ENCODE peak calls at places on chromosome 15, in ten cellular contexts. S, Y, C, G, U, B, Z, X, M and E are unnamed samples. For H3K4me1, the result is how much of the 10 kb centered on the place peaks cover.

GRCh38 chr15:84752700-84753099 is 4.3 kb downstream of the ZNF592 start:
- DNase-seq in C (peak), Y (no peak), B (no peak), G (no peak), Z (no peak), X (no peak), U (no peak), S (no peak), M (no peak), E (no peak)

GRCh38 chr15:85755942-85756341 is 38.8 kb downstream of the KLHL25 start:
- DNase-seq in M (no peak), C (no peak), X (no peak), G (no peak), Z (peak), S (peak), B (peak), U (no peak), Y (no peak), E (no peak)

GRCh38 chr15:66923438-66923881 is 141.9 kb upstream of the SMAD3 start:
- DNase-seq in X (peak), Z (no peak), C (peak), B (no peak), G (peak), S (no peak), U (no peak), M (no peak), Y (peak), E (peak)

GRCh38 chr15:78035319-78035718 is 42.2 kb downstream of the TBC1D2B start:
- DNase-seq in X (peak), B (peak), Y (no peak), C (no peak), U (no peak), Z (no peak), S (peak), G (no peak), M (peak), E (no peak)

GRCh38 chr15:95296626-95297025 is 1033.9 kb upstream of the NR2F2 start:
- DNase-seq in C (no peak), B (no peak), Y (no peak), Z (no peak), G (no peak), M (no peak), U (no peak), S (no peak), X (no peak), E (no peak)

GRCh38 chr15:77499087-77499765 is 78.5 kb downstream of the HMG20A start:
- DNase-seq in M (no peak), X (no peak), S (no peak), Y (no peak), B (no peak), G (no peak), Z (no peak), C (peak), U (no peak), E (no peak)

GRCh38 chr15:84785053-84785452 is 32.1 kb upstream of the ALPK3 start:
- DNase-seq in M (no peak), C (no peak), G (no peak), Z (no peak), B (no peak), S (no peak), X (no peak), U (no peak), Y (no peak), E (no peak)

GRCh38 chr15:55546718-55547117 is 38.7 kb upstream of the DNAAF4 start:
- DNase-seq in G (no peak), S (no peak), Y (no peak), U (no peak), Z (no peak), M (no peak), X (no peak), B (no peak), C (no peak), E (no peak)

GRCh38 chr15:48516125-48516524 is 129.4 kb downstream of the FBN1 start:
- DNase-seq in C (no peak), X (no peak), B (no peak), S (no peak), Y (no peak), U (no peak), G (no peak), M (no peak), Z (no peak), E (no peak)

GRCh38 chr15:88744548-88745020 is 58.7 kb upstream of the ACAN start:
- DNase-seq in B (no peak), G (peak), X (no peak), U (no peak), M (no peak), Y (no peak), Z (no peak), C (no peak), S (no peak), E (no peak)

DNA sequence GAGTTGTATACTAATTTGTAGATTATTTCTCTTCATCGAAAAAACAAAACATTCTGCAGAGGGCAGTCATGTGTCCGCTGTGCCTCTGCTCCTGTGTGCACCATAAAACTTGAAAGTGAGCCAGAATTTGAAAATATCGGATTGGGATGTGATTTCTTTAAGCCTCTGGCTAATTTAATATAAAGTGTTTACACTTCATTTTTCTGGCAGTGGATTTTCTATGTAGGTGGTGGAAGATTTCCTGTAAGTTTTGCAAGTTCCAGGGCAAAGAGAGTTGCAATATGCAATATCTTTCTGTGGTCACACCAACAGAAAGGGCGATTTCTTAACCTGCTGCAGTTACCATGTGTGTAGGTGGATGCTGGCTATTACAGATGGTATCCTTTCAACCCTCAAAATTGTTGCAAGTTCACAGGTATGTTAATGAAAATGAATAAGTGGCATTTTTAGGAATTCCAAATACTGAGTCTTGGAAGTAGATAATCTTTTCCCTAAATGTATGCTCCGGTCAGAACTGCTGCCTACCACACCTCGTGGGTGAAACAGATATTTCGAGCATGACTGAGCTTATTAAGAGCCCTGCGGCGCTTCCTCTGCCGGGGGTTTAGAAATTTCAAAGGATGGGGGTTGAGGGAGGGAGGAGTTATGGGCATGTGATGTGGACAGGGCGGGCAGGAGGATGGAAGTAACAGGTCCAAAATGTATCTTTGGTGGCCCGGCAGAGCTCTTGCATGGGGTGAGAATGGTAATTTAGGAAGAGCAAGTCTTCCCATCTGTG is 134.0 kb downstream of the PGPEP1L start:
- DNase-seq in Y (no peak), Z (no peak), C (peak), S (peak), G (no peak), X (no peak), B (no peak), M (no peak), U (no peak), E (no peak)
- H3K27ac ChIP-seq in Y (no peak), Z (no peak), C (peak), S (no peak), G (peak), X (peak), B (no peak), M (peak), U (peak), E (no peak)

DNA sequence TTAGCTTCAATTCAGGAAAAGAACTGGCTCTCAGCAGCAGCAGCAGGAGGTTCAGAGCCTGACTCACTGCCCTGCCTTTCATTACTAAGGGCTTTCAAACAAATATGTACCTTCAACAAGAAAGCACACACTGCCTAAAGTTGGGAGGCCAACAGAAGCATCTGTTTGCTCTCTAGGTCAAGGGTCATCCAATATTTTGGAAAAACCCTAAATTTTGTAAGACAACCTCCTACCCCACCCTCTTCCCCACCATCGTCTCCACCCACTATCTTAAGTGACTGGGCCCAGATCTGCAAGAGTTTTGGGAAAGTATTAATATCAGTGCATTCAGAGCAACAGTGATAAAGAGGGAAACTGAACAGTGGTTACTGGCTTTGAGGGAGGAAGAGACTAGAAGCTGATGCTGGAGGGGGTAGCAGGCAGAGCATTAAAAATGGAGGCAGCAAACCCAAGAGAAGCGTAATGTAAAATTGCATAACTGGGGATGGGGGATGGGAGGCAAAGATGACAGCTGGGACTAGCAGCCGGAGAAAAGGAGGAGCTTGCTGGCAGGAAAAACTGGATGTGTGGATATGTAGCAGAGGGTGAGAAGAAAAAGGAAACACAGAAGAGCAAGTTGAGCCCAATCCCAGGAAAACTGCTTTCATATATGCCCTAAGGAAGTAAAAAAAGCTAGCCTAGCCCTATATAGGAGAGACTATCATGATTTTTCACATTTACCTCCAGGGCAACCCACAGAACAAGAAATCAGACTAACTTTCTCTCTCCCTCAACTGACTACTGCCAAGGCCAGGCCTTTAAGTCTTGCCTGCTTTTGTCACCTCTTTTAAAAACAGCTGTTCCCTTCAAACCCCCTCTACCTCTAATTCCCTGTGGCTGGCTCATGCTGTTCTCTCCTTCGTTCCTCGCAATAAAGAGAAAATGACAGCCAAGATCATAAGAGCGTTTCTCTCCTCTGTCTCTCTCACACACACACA is 31.5 kb downstream of the NPTN start:
- DNase-seq in S (peak), B (peak), Z (no peak), G (peak), U (peak), X (no peak), C (peak), M (peak), Y (no peak), E (peak)
- H3K4me1 ChIP-seq in S (under half), B (under half), Z (half or more), G (half or more), U (half or more), X (half or more), C (half or more), M (under half), Y (under half), E (under half)

GRCh38 chr15:101243420-101243819 is 8.4 kb downstream of the CHSY1 start:
- DNase-seq in B (no peak), S (no peak), G (no peak), Z (no peak), U (no peak), X (peak), M (no peak), C (no peak), Y (no peak), E (no peak)

GRCh38 chr15:101242160-101242998 is 9.5 kb downstream of the CHSY1 start:
- DNase-seq in B (no peak), M (no peak), U (no peak), X (peak), C (peak), G (no peak), Z (no peak), Y (peak), S (peak), E (peak)

GRCh38 chr15:101242999-101243336 is 8.9 kb downstream of the CHSY1 start:
- DNase-seq in M (no peak), S (no peak), B (no peak), X (peak), Z (no peak), G (no peak), U (no peak), Y (no peak), C (no peak), E (no peak)

GRCh38 chr15:101244889-101245668 is 6.8 kb downstream of the CHSY1 start:
- DNase-seq in U (no peak), S (no peak), X (no peak), Z (no peak), C (no peak), Y (no peak), G (no peak), B (no peak), M (no peak), E (no peak)

GRCh38 chr15:101244039-101244781 is 7.6 kb downstream of the CHSY1 start:
- DNase-seq in Z (no peak), U (no peak), M (no peak), C (no peak), B (no peak), G (no peak), S (no peak), Y (no peak), X (no peak), E (no peak)
- H3K27ac ChIP-seq in Z (no peak), U (peak), M (no peak), C (no peak), B (no peak), G (peak), S (no peak), Y (no peak), X (no peak), E (no peak)

DNA sequence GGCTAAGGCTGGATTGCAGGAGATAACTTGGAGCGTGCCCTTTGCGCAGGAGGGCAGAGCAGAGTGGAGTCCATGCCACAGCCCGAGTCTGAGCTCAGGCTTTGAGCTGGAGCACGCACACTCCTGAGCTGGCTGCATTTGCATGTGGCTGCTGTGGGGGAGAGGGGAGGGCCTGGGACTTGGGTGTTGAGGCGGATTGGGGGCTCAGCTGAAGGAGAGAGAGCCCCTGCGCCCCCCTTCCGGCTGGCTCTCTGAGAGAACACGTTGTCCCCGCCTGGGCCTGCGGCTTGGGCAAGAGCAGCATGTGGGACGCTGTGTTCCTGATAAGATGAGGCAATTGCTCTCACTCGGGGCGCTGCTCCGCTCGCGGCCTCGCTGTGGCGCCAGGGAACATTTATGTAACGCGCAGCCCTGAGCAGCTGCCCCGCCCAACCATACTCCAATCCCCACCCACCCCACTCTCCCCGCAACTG is 39.1 kb downstream of the KLF13 start:
- DNase-seq in X (peak), G (peak), M (peak), C (peak), B (peak), Z (peak), U (peak), Y (peak), S (peak), E (peak)
- H3K4me1 ChIP-seq in X (half or more), G (half or more), M (under half), C (under half), B (under half), Z (under half), U (half or more), Y (half or more), S (half or more), E (half or more)